ENCODE peak calls at places on chromosomes 16 and 17, in four cellular contexts. X, Q, Z and D are unnamed samples.

GRCh38 chr16:57938936-57939871 is 31.7 kb downstream of the CNGB1 start:
- DNase-seq in X (no peak), Q (no peak), Z (no peak), D (no peak)

GRCh38 chr16:75820672-75821071 is 94.4 kb upstream of the CPHXL start:
- DNase-seq in X (no peak), Q (no peak), Z (no peak), D (no peak)

GRCh38 chr16:25788637-25789036 is 96.9 kb downstream of the HS3ST4 start:
- DNase-seq in X (no peak), Q (no peak), Z (no peak), D (no peak)

GRCh38 chr16:12535535-12536411 is 267.9 kb downstream of the CPPED1 start:
- DNase-seq in X (no peak), Q (peak), Z (no peak), D (no peak)

GRCh38 chr17:79838541-79839274 is 532 bp downstream of the CBX4 start:
- DNase-seq in X (peak), Q (peak), Z (no peak), D (peak)

GRCh38 chr17:55641559-55642160 is 81.0 kb downstream of the TMEM100 start:
- DNase-seq in X (no peak), Q (peak), Z (no peak), D (peak)

GRCh38 chr17:82065638-82066303 is at the start of gene DUS1L:
- DNase-seq in X (peak), Q (peak), Z (peak), D (no peak)

GRCh38 chr17:9408381-9408780 is 167.2 kb downstream of the STX8 start:
- DNase-seq in X (no peak), Q (no peak), Z (no peak), D (no peak)

GRCh38 chr17:21286771-21287702 is 2.5 kb downstream of the MAP2K3 start:
- DNase-seq in X (no peak), Q (no peak), Z (no peak), D (no peak)

GRCh38 chr17:79732804-79733691 is 2.3 kb downstream of the ENPP7 start:
- DNase-seq in X (no peak), Q (no peak), Z (no peak), D (no peak)

GRCh38 chr16:73711441-73712080 is 585.1 kb upstream of the PSMD7 start:
- DNase-seq in X (no peak), Q (no peak), Z (no peak), D (no peak)

GRCh38 chr17:14150604-14151003 is 81.3 kb downstream of the COX10 start:
- DNase-seq in X (no peak), Q (no peak), Z (no peak), D (no peak)

GRCh38 chr17:47188266-47188665 is 829 bp downstream of the CDC27 start:
- DNase-seq in X (no peak), Q (no peak), Z (no peak), D (no peak)

GRCh38 chr17:42287305-42288077 is 807 bp upstream of the STAT5A start:
- DNase-seq in X (peak), Q (no peak), Z (no peak), D (no peak)

GRCh38 chr17:18224428-18225120 is 861 bp upstream of the LLGL1 start:
- DNase-seq in X (no peak), Q (no peak), Z (no peak), D (no peak)

GRCh38 chr16:74275031-74275636 is 21.5 kb upstream of the PSMD7 start:
- DNase-seq in X (no peak), Q (no peak), Z (no peak), D (no peak)

GRCh38 chr17:7260601-7261376 is 1.5 kb downstream of the CLDN7 start:
- DNase-seq in X (no peak), Q (peak), Z (no peak), D (no peak)

GRCh38 chr17:45427181-45427835 is 5.4 kb downstream of the ARHGAP27 start:
- DNase-seq in X (no peak), Q (no peak), Z (no peak), D (no peak)

GRCh38 chr17:14297161-14297851 is 3.6 kb upstream of the HS3ST3B1 start:
- DNase-seq in X (no peak), Q (peak), Z (no peak), D (no peak)

GRCh38 chr17:65455972-65456343 is 105.5 kb downstream of the AXIN2 start:
- DNase-seq in X (no peak), Q (no peak), Z (no peak), D (no peak)

GRCh38 chr17:30831257-30831656 is 509 bp upstream of the ATAD5 start:
- DNase-seq in X (no peak), Q (no peak), Z (no peak), D (no peak)

GRCh38 chr16:1610841-1611653 is 825 bp downstream of the IFT140 start:
- DNase-seq in X (no peak), Q (peak), Z (no peak), D (no peak)

GRCh38 chr17:34504814-34505484 is 74.4 kb upstream of the TMEM132E start:
- DNase-seq in X (no peak), Q (no peak), Z (no peak), D (no peak)

GRCh38 chr17:18004345-18004744 is 31.7 kb downstream of the DRC3 start:
- DNase-seq in X (no peak), Q (no peak), Z (no peak), D (peak)

GRCh38 chr16:2333772-2334379 is 6.7 kb downstream of the ABCA3 start:
- DNase-seq in X (no peak), Q (no peak), Z (no peak), D (no peak)

GRCh38 chr17:80225230-80225629 is 5.0 kb downstream of the SLC26A11 start:
- DNase-seq in X (no peak), Q (no peak), Z (no peak), D (no peak)

GRCh38 chr16:11500720-11501346 is 85.9 kb downstream of the LITAF start:
- DNase-seq in X (no peak), Q (no peak), Z (no peak), D (no peak)

GRCh38 chr17:42842286-42842685 is 2.1 kb upstream of the AOC2 start:
- DNase-seq in X (no peak), Q (no peak), Z (no peak), D (no peak)

GRCh38 chr16:2088192-2088631 is 40.4 kb downstream of the TSC2 start:
- DNase-seq in X (no peak), Q (no peak), Z (no peak), D (no peak)

GRCh38 chr17:82917656-82918345 is 78.0 kb upstream of the ZNF750 start:
- DNase-seq in X (no peak), Q (no peak), Z (no peak), D (no peak)

GRCh38 chr16:75225092-75225491 is 6.3 kb downstream of the CTRB1 start:
- DNase-seq in X (no peak), Q (no peak), Z (no peak), D (no peak)

GRCh38 chr17:52790359-52790955 is 631.9 kb upstream of the CA10 start:
- DNase-seq in X (no peak), Q (no peak), Z (no peak), D (peak)

GRCh38 chr16:11597737-11598136 is 11.0 kb upstream of the LITAF start:
- DNase-seq in X (no peak), Q (no peak), Z (no peak), D (no peak)

GRCh38 chr17:26809033-26809432 is 484.9 kb upstream of the WSB1 start:
- DNase-seq in X (no peak), Q (no peak), Z (no peak), D (no peak)

GRCh38 chr17:34156741-34157589 is 98.1 kb upstream of the CCL2 start:
- DNase-seq in X (no peak), Q (no peak), Z (no peak), D (no peak)

GRCh38 chr17:32445075-32445427 is 741 bp downstream of the PSMD11 start:
- DNase-seq in X (peak), Q (no peak), Z (no peak), D (no peak)